ENCODE peak calls at places on chromosomes 4 and X, in seven cellular contexts. One of them, this sample, is unnamed.

GRCh38 chr4:53782468-53782865 is 191.2 kb upstream of the LNX1 start:
- DNase-seq in lower leg skin: no peak
- DNase-seq in AG09319: no peak
- DNase-seq in lung: no peak
- DNase-seq in fibroblast of lung: peak
- DNase-seq in A549: no peak
- DNase-seq in heart right ventricle: no peak
- DNase-seq in this sample: no peak

GRCh38 chr4:37609621-37610020 is 76.6 kb downstream of the RELL1 start:
- DNase-seq in fibroblast of lung: no peak
- DNase-seq in lower leg skin: no peak
- DNase-seq in A549: no peak
- DNase-seq in AG09319: no peak
- DNase-seq in lung: no peak
- DNase-seq in heart right ventricle: no peak
- DNase-seq in this sample: no peak

GRCh38 chr4:24843121-24843520 is 47.7 kb downstream of the SOD3 start:
- DNase-seq in A549: no peak
- DNase-seq in AG09319: no peak
- DNase-seq in fibroblast of lung: no peak
- DNase-seq in heart right ventricle: no peak
- DNase-seq in lower leg skin: no peak
- DNase-seq in lung: no peak
- DNase-seq in this sample: no peak

GRCh38 chr4:80336582-80336981 is 1.1 kb downstream of the CFAP299 start:
- DNase-seq in lower leg skin: no peak
- DNase-seq in A549: peak
- DNase-seq in AG09319: no peak
- DNase-seq in lung: peak
- DNase-seq in fibroblast of lung: peak
- DNase-seq in heart right ventricle: no peak
- DNase-seq in this sample: no peak

GRCh38 chrX:47380268-47380667 is 9.9 kb downstream of the ZNF157 start:
- DNase-seq in lower leg skin: peak
- DNase-seq in fibroblast of lung: no peak
- DNase-seq in lung: no peak
- DNase-seq in heart right ventricle: peak
- DNase-seq in A549: no peak
- DNase-seq in AG09319: no peak
- DNase-seq in this sample: no peak

GRCh38 chr4:40881851-40882250 is 132.1 kb downstream of the NSUN7 start:
- DNase-seq in lower leg skin: no peak
- DNase-seq in A549: no peak
- DNase-seq in AG09319: no peak
- DNase-seq in heart right ventricle: no peak
- DNase-seq in lung: no peak
- DNase-seq in fibroblast of lung: no peak
- DNase-seq in this sample: no peak

GRCh38 chrX:40527543-40527942 is 53.2 kb upstream of the ATP6AP2 start:
- DNase-seq in lower leg skin: no peak
- DNase-seq in heart right ventricle: no peak
- DNase-seq in A549: no peak
- DNase-seq in fibroblast of lung: no peak
- DNase-seq in lung: no peak
- DNase-seq in AG09319: no peak
- DNase-seq in this sample: no peak

GRCh38 chrX:20019672-20020365 is 29.0 kb upstream of the BCLAF3 start:
- DNase-seq in AG09319: no peak
- DNase-seq in lung: no peak
- DNase-seq in A549: no peak
- DNase-seq in lower leg skin: no peak
- DNase-seq in heart right ventricle: peak
- DNase-seq in fibroblast of lung: no peak
- DNase-seq in this sample: no peak

GRCh38 chr4:3249681-3250437 is 900 bp downstream of the MSANTD1 start:
- DNase-seq in AG09319: no peak
- DNase-seq in lung: no peak
- DNase-seq in fibroblast of lung: no peak
- DNase-seq in lower leg skin: no peak
- DNase-seq in heart right ventricle: no peak
- DNase-seq in A549: no peak
- DNase-seq in this sample: no peak

GRCh38 chrX:1009771-1010170 is 202.7 kb downstream of the CRLF2 start:
- DNase-seq in fibroblast of lung: no peak
- DNase-seq in lung: no peak
- DNase-seq in heart right ventricle: no peak
- DNase-seq in A549: no peak
- DNase-seq in AG09319: no peak
- DNase-seq in lower leg skin: no peak
- DNase-seq in this sample: no peak

GRCh38 chrX:4173743-4174142 is 460.3 kb upstream of the PRKX start:
- DNase-seq in fibroblast of lung: no peak
- DNase-seq in A549: no peak
- DNase-seq in lung: no peak
- DNase-seq in heart right ventricle: no peak
- DNase-seq in AG09319: no peak
- DNase-seq in lower leg skin: no peak
- DNase-seq in this sample: no peak

GRCh38 chr4:88938138-88938537 is 118.8 kb downstream of the FAM13A start:
- DNase-seq in fibroblast of lung: peak
- DNase-seq in heart right ventricle: no peak
- DNase-seq in lower leg skin: no peak
- DNase-seq in A549: no peak
- DNase-seq in AG09319: peak
- DNase-seq in lung: no peak
- DNase-seq in this sample: no peak

GRCh38 chrX:2348225-2348624 is 152.6 kb downstream of the DHRSX start:
- DNase-seq in lung: no peak
- DNase-seq in heart right ventricle: no peak
- DNase-seq in lower leg skin: no peak
- DNase-seq in fibroblast of lung: no peak
- DNase-seq in AG09319: no peak
- DNase-seq in A549: no peak
- DNase-seq in this sample: no peak

GRCh38 chrX:105845661-105846060 is 23.3 kb downstream of the NRK start:
- DNase-seq in A549: no peak
- DNase-seq in lung: no peak
- DNase-seq in AG09319: no peak
- DNase-seq in heart right ventricle: no peak
- DNase-seq in lower leg skin: no peak
- DNase-seq in fibroblast of lung: no peak
- DNase-seq in this sample: no peak

GRCh38 chr4:120066182-120066524 is 495 bp downstream of the MAD2L1 start:
- DNase-seq in AG09319: no peak
- DNase-seq in fibroblast of lung: no peak
- DNase-seq in heart right ventricle: no peak
- DNase-seq in A549: peak
- DNase-seq in lung: no peak
- DNase-seq in lower leg skin: no peak
- DNase-seq in this sample: no peak

GRCh38 chrX:110444996-110445395 is 86.3 kb downstream of the RTL9 start:
- DNase-seq in fibroblast of lung: no peak
- DNase-seq in lower leg skin: no peak
- DNase-seq in A549: no peak
- DNase-seq in heart right ventricle: no peak
- DNase-seq in AG09319: no peak
- DNase-seq in lung: no peak
- DNase-seq in this sample: no peak

GRCh38 chr4:150986085-150986484 is 29.0 kb downstream of the LRBA start:
- DNase-seq in A549: no peak
- DNase-seq in AG09319: no peak
- DNase-seq in lower leg skin: no peak
- DNase-seq in lung: no peak
- DNase-seq in fibroblast of lung: no peak
- DNase-seq in heart right ventricle: no peak
- DNase-seq in this sample: no peak

GRCh38 chr4:139934336-139934735 is 219.6 kb downstream of the MAML3 start:
- DNase-seq in lung: no peak
- DNase-seq in lower leg skin: no peak
- DNase-seq in heart right ventricle: no peak
- DNase-seq in AG09319: no peak
- DNase-seq in fibroblast of lung: peak
- DNase-seq in A549: no peak
- DNase-seq in this sample: no peak

GRCh38 chr4:115119804-115120352 is 6.5 kb upstream of the NDST4 start:
- DNase-seq in fibroblast of lung: peak
- DNase-seq in A549: no peak
- DNase-seq in heart right ventricle: no peak
- DNase-seq in lung: no peak
- DNase-seq in lower leg skin: no peak
- DNase-seq in AG09319: no peak
- DNase-seq in this sample: no peak
- TF ChIP-seq CTCF in fibroblast of lung: no peak
- TF ChIP-seq CTCF in A549: peak
- TF ChIP-seq CTCF in heart right ventricle: no peak
- TF ChIP-seq CTCF in lung: no peak
- TF ChIP-seq CTCF in lower leg skin: no peak
- TF ChIP-seq CTCF in AG09319: peak
- TF ChIP-seq CTCF in this sample: no peak

GRCh38 chr4:140976768-140977167 is 156.5 kb downstream of the RNF150 start:
- DNase-seq in heart right ventricle: no peak
- DNase-seq in lung: no peak
- DNase-seq in AG09319: no peak
- DNase-seq in fibroblast of lung: no peak
- DNase-seq in A549: no peak
- DNase-seq in lower leg skin: no peak
- DNase-seq in this sample: no peak
- TF ChIP-seq CTCF in heart right ventricle: no peak
- TF ChIP-seq CTCF in lung: no peak
- TF ChIP-seq CTCF in AG09319: no peak
- TF ChIP-seq CTCF in fibroblast of lung: no peak
- TF ChIP-seq CTCF in A549: no peak
- TF ChIP-seq CTCF in lower leg skin: no peak
- TF ChIP-seq CTCF in this sample: no peak

GRCh38 chrX:93319604-93320003 is 353.8 kb downstream of the NAP1L3 start:
- DNase-seq in A549: no peak
- DNase-seq in AG09319: no peak
- DNase-seq in lung: no peak
- DNase-seq in lower leg skin: no peak
- DNase-seq in fibroblast of lung: no peak
- DNase-seq in heart right ventricle: no peak
- DNase-seq in this sample: no peak
- TF ChIP-seq CTCF in A549: no peak
- TF ChIP-seq CTCF in AG09319: no peak
- TF ChIP-seq CTCF in lung: no peak
- TF ChIP-seq CTCF in lower leg skin: no peak
- TF ChIP-seq CTCF in fibroblast of lung: no peak
- TF ChIP-seq CTCF in heart right ventricle: no peak
- TF ChIP-seq CTCF in this sample: no peak

GRCh38 chr4:128565565-128566186 is 243.8 kb upstream of the JADE1 start:
- DNase-seq in lung: peak
- DNase-seq in A549: no peak
- DNase-seq in lower leg skin: no peak
- DNase-seq in fibroblast of lung: peak
- DNase-seq in AG09319: no peak
- DNase-seq in heart right ventricle: peak
- DNase-seq in this sample: no peak
- TF ChIP-seq CTCF in lung: no peak
- TF ChIP-seq CTCF in A549: peak
- TF ChIP-seq CTCF in lower leg skin: no peak
- TF ChIP-seq CTCF in fibroblast of lung: peak
- TF ChIP-seq CTCF in AG09319: peak
- TF ChIP-seq CTCF in heart right ventricle: peak
- TF ChIP-seq CTCF in this sample: peak

This sample was measured in ascending aorta.